ENCODE peak calls at places on chromosomes 13 and 19, in ten cellular contexts. One of them, this sample, is unnamed.

GRCh38 chr19:12055784-12056183 is 3.0 kb upstream of the ZNF878 start:
- DNase-seq in body of pancreas: no peak
- DNase-seq in bronchial epithelial cell: peak; percentile 42
- DNase-seq in fibroblast of lung: no peak
- DNase-seq in psoas muscle: no peak
- DNase-seq in fibroblast of mammary gland: no peak
- DNase-seq in RWPE2: no peak
- DNase-seq in tibial artery: no peak
- DNase-seq in OCI-LY7: no peak
- DNase-seq in fibroblast of the aortic adventitia: no peak
- DNase-seq in this sample: no peak

GRCh38 chr13:65907656-65908441 is 1322.3 kb downstream of the PCDH9 start:
- DNase-seq in body of pancreas: no peak
- DNase-seq in bronchial epithelial cell: peak; percentile 25
- DNase-seq in fibroblast of lung: no peak
- DNase-seq in psoas muscle: no peak
- DNase-seq in fibroblast of mammary gland: no peak
- DNase-seq in RWPE2: no peak
- DNase-seq in tibial artery: no peak
- DNase-seq in OCI-LY7: no peak
- DNase-seq in fibroblast of the aortic adventitia: no peak
- DNase-seq in this sample: peak; percentile 41

GRCh38 chr19:13506550-13506878 is 235 bp upstream of the CACNA1A start:
- DNase-seq in body of pancreas: no peak
- DNase-seq in bronchial epithelial cell: no peak
- DNase-seq in fibroblast of lung: no peak
- DNase-seq in psoas muscle: no peak
- DNase-seq in fibroblast of mammary gland: no peak
- DNase-seq in RWPE2: no peak
- DNase-seq in tibial artery: no peak
- DNase-seq in OCI-LY7: no peak
- DNase-seq in fibroblast of the aortic adventitia: peak; percentile 46
- DNase-seq in this sample: no peak

GRCh38 chr13:39051157-39051556 is 12.9 kb downstream of the NHLRC3 start:
- DNase-seq in body of pancreas: no peak
- DNase-seq in bronchial epithelial cell: peak; percentile 41
- DNase-seq in fibroblast of lung: peak; percentile 65
- DNase-seq in psoas muscle: no peak
- DNase-seq in fibroblast of mammary gland: peak; percentile 62
- DNase-seq in RWPE2: no peak
- DNase-seq in tibial artery: no peak
- DNase-seq in OCI-LY7: peak; percentile 60
- DNase-seq in fibroblast of the aortic adventitia: peak; percentile 61
- DNase-seq in this sample: peak; percentile 59

GRCh38 chr19:51421229-51422052 is 4.0 kb upstream of the SIGLEC10 start:
- DNase-seq in body of pancreas: no peak
- DNase-seq in bronchial epithelial cell: no peak
- DNase-seq in fibroblast of lung: no peak
- DNase-seq in psoas muscle: no peak
- DNase-seq in fibroblast of mammary gland: no peak
- DNase-seq in RWPE2: no peak
- DNase-seq in tibial artery: no peak
- DNase-seq in OCI-LY7: no peak
- DNase-seq in fibroblast of the aortic adventitia: no peak
- DNase-seq in this sample: no peak

GRCh38 chr19:50629194-50629593 is 10.5 kb downstream of the SYT3 start:
- DNase-seq in body of pancreas: no peak
- DNase-seq in bronchial epithelial cell: no peak
- DNase-seq in fibroblast of lung: no peak
- DNase-seq in psoas muscle: no peak
- DNase-seq in fibroblast of mammary gland: no peak
- DNase-seq in RWPE2: no peak
- DNase-seq in tibial artery: no peak
- DNase-seq in OCI-LY7: no peak
- DNase-seq in fibroblast of the aortic adventitia: no peak
- DNase-seq in this sample: no peak

GRCh38 chr19:16862826-16863405 is 25.9 kb upstream of the F2RL3 start:
- DNase-seq in body of pancreas: no peak
- DNase-seq in bronchial epithelial cell: no peak
- DNase-seq in fibroblast of lung: no peak
- DNase-seq in psoas muscle: no peak
- DNase-seq in fibroblast of mammary gland: no peak
- DNase-seq in RWPE2: no peak
- DNase-seq in tibial artery: no peak
- DNase-seq in OCI-LY7: no peak
- DNase-seq in fibroblast of the aortic adventitia: no peak
- DNase-seq in this sample: no peak

GRCh38 chr19:10093295-10094186 is 7.4 kb downstream of the SHFL start:
- DNase-seq in body of pancreas: no peak
- DNase-seq in bronchial epithelial cell: no peak
- DNase-seq in fibroblast of lung: no peak
- DNase-seq in psoas muscle: no peak
- DNase-seq in fibroblast of mammary gland: peak; percentile 24
- DNase-seq in RWPE2: no peak
- DNase-seq in tibial artery: no peak
- DNase-seq in OCI-LY7: no peak
- DNase-seq in fibroblast of the aortic adventitia: no peak
- DNase-seq in this sample: no peak

GRCh38 chr19:4015705-4016402 is 8.3 kb downstream of the PIAS4 start:
- DNase-seq in body of pancreas: peak; percentile 57
- DNase-seq in bronchial epithelial cell: no peak
- DNase-seq in fibroblast of lung: no peak
- DNase-seq in psoas muscle: peak; percentile 76
- DNase-seq in fibroblast of mammary gland: no peak
- DNase-seq in RWPE2: no peak
- DNase-seq in tibial artery: no peak
- DNase-seq in OCI-LY7: no peak
- DNase-seq in fibroblast of the aortic adventitia: no peak
- DNase-seq in this sample: no peak
- H3K4me3 ChIP-seq in body of pancreas: no peak overlapping the region
- H3K4me3 ChIP-seq in bronchial epithelial cell: no peak overlapping the region
- H3K4me3 ChIP-seq in fibroblast of lung: no peak overlapping the region
- H3K4me3 ChIP-seq in psoas muscle: peak overlapping the region; percentile 54
- H3K4me3 ChIP-seq in fibroblast of mammary gland: no peak overlapping the region
- H3K4me3 ChIP-seq in RWPE2: no peak overlapping the region
- H3K4me3 ChIP-seq in tibial artery: peak overlapping the region; percentile 14
- H3K4me3 ChIP-seq in OCI-LY7: no peak overlapping the region
- H3K4me3 ChIP-seq in fibroblast of the aortic adventitia: no peak overlapping the region
- H3K4me3 ChIP-seq in this sample: no peak overlapping the region

DNA sequence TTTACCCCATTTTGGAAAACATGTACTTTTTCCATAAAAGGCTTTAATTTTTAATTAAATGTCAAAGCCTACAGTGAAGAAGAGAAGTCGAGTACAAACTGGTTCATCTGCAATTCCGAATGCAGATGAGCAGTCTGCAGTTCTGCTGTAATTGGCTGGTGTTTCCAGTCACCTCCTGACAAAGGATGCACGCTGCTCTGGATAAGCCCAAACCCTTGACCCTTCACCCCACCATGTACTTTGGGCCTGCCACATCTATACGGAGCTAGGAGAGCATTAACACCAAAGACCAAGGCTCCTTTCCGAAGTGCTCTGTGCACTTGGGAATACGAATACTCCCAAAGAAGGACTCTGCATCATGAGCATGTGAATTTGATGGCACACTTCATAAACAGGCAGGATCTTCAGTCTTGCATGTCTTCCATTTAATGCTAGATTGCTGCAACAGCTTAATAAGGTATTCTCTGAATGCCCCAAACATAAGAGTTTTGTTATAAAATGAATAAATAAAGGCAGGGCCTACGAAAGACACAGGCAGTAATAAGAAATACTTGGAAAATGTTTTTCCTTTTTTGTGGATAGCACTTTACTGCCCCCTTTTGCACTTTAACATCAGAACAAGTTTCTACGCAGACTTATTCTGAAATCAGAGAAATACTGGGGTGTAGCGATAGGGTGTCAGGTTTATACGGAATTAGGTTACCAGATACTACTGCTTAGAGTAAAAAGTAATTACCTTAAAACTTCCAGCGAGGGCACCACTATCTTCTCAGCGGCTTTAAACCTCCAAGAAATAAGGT is 15.1 kb downstream of the EFNB2 start:
- DNase-seq in body of pancreas: no peak
- DNase-seq in bronchial epithelial cell: no peak
- DNase-seq in fibroblast of lung: peak; percentile 77
- DNase-seq in psoas muscle: no peak
- DNase-seq in fibroblast of mammary gland: peak; percentile 62
- DNase-seq in RWPE2: no peak
- DNase-seq in tibial artery: no peak
- DNase-seq in OCI-LY7: no peak
- DNase-seq in fibroblast of the aortic adventitia: peak; percentile 74
- DNase-seq in this sample: peak; percentile 70
- TF ChIP-seq CTCF in body of pancreas: peak; percentile 35
- TF ChIP-seq CTCF in bronchial epithelial cell: peak; percentile 21
- TF ChIP-seq CTCF in fibroblast of lung: peak; percentile 49
- TF ChIP-seq CTCF in psoas muscle: peak; percentile 35
- TF ChIP-seq CTCF in fibroblast of mammary gland: peak; percentile 47
- TF ChIP-seq CTCF in RWPE2: peak; percentile 52
- TF ChIP-seq CTCF in tibial artery: peak; percentile 45
- TF ChIP-seq CTCF in OCI-LY7: no peak
- TF ChIP-seq CTCF in fibroblast of the aortic adventitia: peak; percentile 59
- TF ChIP-seq CTCF in this sample: peak; percentile 47

GRCh38 chr19:27794444-27795042 is 1418.4 kb downstream of the UQCRFS1 start:
- DNase-seq in body of pancreas: no peak
- DNase-seq in bronchial epithelial cell: no peak
- DNase-seq in fibroblast of lung: peak; percentile 33
- DNase-seq in psoas muscle: no peak
- DNase-seq in fibroblast of mammary gland: peak; percentile 37
- DNase-seq in RWPE2: no peak
- DNase-seq in tibial artery: no peak
- DNase-seq in OCI-LY7: peak; percentile 31
- DNase-seq in fibroblast of the aortic adventitia: peak; percentile 46
- DNase-seq in this sample: peak; percentile 20

GRCh38 chr19:27796540-27796939 is 1416.4 kb downstream of the UQCRFS1 start:
- DNase-seq in body of pancreas: no peak
- DNase-seq in bronchial epithelial cell: no peak
- DNase-seq in fibroblast of lung: no peak
- DNase-seq in psoas muscle: no peak
- DNase-seq in fibroblast of mammary gland: no peak
- DNase-seq in RWPE2: no peak
- DNase-seq in tibial artery: no peak
- DNase-seq in OCI-LY7: no peak
- DNase-seq in fibroblast of the aortic adventitia: no peak
- DNase-seq in this sample: no peak

GRCh38 chr19:27793644-27794443 is 1419.1 kb downstream of the UQCRFS1 start:
- DNase-seq in body of pancreas: peak; percentile 91
- DNase-seq in bronchial epithelial cell: peak; percentile 88
- DNase-seq in fibroblast of lung: peak; percentile 93
- DNase-seq in psoas muscle: peak; percentile 96
- DNase-seq in fibroblast of mammary gland: peak; percentile 93
- DNase-seq in RWPE2: peak; percentile 97
- DNase-seq in tibial artery: peak; percentile 95
- DNase-seq in OCI-LY7: peak; percentile 95
- DNase-seq in fibroblast of the aortic adventitia: peak; percentile 90
- DNase-seq in this sample: peak; percentile 96

GRCh38 chr19:27796073-27796472 is 1416.9 kb downstream of the UQCRFS1 start:
- DNase-seq in body of pancreas: no peak
- DNase-seq in bronchial epithelial cell: no peak
- DNase-seq in fibroblast of lung: no peak
- DNase-seq in psoas muscle: no peak
- DNase-seq in fibroblast of mammary gland: peak; percentile 26
- DNase-seq in RWPE2: no peak
- DNase-seq in tibial artery: no peak
- DNase-seq in OCI-LY7: no peak
- DNase-seq in fibroblast of the aortic adventitia: no peak
- DNase-seq in this sample: no peak

DNA sequence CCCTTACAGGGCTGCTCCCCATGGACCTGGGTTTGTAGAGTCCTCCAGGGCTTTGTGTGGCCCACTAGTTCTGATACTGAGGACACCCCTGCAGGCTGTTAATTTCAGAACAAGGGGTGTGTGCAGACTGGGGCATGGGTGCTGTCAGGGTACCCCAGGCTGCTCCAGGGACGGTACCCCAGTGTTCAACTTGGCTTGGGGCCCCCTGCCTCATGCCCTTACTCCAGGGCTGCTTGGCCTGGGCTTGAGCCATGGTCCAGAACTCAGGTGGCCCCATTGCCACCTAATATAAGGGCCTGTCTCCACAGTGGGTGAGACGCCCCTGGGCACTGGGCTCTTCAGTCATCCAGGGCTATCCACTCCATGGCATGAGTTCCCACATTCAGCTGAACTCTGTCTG is 1417.6 kb downstream of the UQCRFS1 start:
- DNase-seq in body of pancreas: no peak
- DNase-seq in bronchial epithelial cell: no peak
- DNase-seq in fibroblast of lung: no peak
- DNase-seq in psoas muscle: no peak
- DNase-seq in fibroblast of mammary gland: no peak
- DNase-seq in RWPE2: no peak
- DNase-seq in tibial artery: no peak
- DNase-seq in OCI-LY7: no peak
- DNase-seq in fibroblast of the aortic adventitia: no peak
- DNase-seq in this sample: no peak
- H3K4me3 ChIP-seq in body of pancreas: no peak overlapping the region
- H3K4me3 ChIP-seq in bronchial epithelial cell: no peak overlapping the region
- H3K4me3 ChIP-seq in fibroblast of lung: no peak overlapping the region
- H3K4me3 ChIP-seq in psoas muscle: no peak overlapping the region
- H3K4me3 ChIP-seq in fibroblast of mammary gland: no peak overlapping the region
- H3K4me3 ChIP-seq in RWPE2: no peak overlapping the region
- H3K4me3 ChIP-seq in tibial artery: no peak overlapping the region
- H3K4me3 ChIP-seq in OCI-LY7: peak overlapping the region; percentile 84
- H3K4me3 ChIP-seq in fibroblast of the aortic adventitia: peak overlapping the region; percentile 99
- H3K4me3 ChIP-seq in this sample: no peak overlapping the region

GRCh38 chr19:45822716-45823115 is 7.6 kb upstream of the RSPH6A start:
- DNase-seq in body of pancreas: no peak
- DNase-seq in bronchial epithelial cell: peak; percentile 14
- DNase-seq in fibroblast of lung: no peak
- DNase-seq in psoas muscle: no peak
- DNase-seq in fibroblast of mammary gland: no peak
- DNase-seq in RWPE2: no peak
- DNase-seq in tibial artery: no peak
- DNase-seq in OCI-LY7: no peak
- DNase-seq in fibroblast of the aortic adventitia: no peak
- DNase-seq in this sample: no peak

GRCh38 chr19:45821570-45821969 is 6.5 kb upstream of the RSPH6A start:
- DNase-seq in body of pancreas: no peak
- DNase-seq in bronchial epithelial cell: no peak
- DNase-seq in fibroblast of lung: no peak
- DNase-seq in psoas muscle: peak; percentile 40
- DNase-seq in fibroblast of mammary gland: no peak
- DNase-seq in RWPE2: no peak
- DNase-seq in tibial artery: no peak
- DNase-seq in OCI-LY7: no peak
- DNase-seq in fibroblast of the aortic adventitia: no peak
- DNase-seq in this sample: no peak

GRCh38 chr19:45819769-45820168 is 4.7 kb upstream of the RSPH6A start:
- DNase-seq in body of pancreas: no peak
- DNase-seq in bronchial epithelial cell: no peak
- DNase-seq in fibroblast of lung: no peak
- DNase-seq in psoas muscle: no peak
- DNase-seq in fibroblast of mammary gland: no peak
- DNase-seq in RWPE2: no peak
- DNase-seq in tibial artery: no peak
- DNase-seq in OCI-LY7: no peak
- DNase-seq in fibroblast of the aortic adventitia: no peak
- DNase-seq in this sample: no peak

GRCh38 chr19:45821103-45821521 is 6.0 kb upstream of the RSPH6A start:
- DNase-seq in body of pancreas: no peak
- DNase-seq in bronchial epithelial cell: no peak
- DNase-seq in fibroblast of lung: no peak
- DNase-seq in psoas muscle: no peak
- DNase-seq in fibroblast of mammary gland: no peak
- DNase-seq in RWPE2: no peak
- DNase-seq in tibial artery: no peak
- DNase-seq in OCI-LY7: no peak
- DNase-seq in fibroblast of the aortic adventitia: no peak
- DNase-seq in this sample: no peak

DNA sequence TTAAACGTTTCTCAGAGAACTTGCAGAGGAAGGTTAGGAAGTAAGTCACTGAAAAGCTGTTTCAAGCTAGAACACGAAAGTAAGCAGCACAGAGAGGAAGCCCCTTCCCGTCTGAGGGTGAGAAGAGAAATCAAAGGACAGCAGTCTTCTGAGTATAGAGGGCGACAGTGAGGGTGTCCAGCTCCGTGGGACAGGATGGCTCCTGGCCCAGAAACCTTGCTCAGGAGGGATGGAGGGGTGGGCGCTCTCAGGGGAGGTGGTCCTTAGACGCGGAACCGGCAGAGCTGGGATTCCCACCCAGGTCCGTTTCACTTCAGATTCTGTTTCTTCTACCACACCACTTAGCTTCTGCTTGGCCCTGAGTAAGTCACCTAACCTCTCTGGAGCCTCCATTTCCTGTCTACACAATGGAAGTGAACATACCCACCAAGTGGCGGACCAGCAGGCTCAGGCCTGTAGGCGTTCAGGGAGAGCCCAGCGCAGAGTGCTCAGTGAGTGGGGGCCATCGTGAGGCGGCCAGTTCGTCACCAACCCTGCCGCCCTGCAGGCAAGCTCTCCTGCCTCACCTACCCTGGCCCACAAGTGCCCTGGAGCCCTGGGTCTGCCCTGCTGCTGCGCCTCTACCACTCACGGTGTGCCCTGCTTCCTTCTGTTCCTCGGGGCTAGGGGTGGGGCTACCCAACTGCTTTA is 5.5 kb upstream of the RSPH6A start:
- DNase-seq in body of pancreas: no peak
- DNase-seq in bronchial epithelial cell: peak; percentile 57
- DNase-seq in fibroblast of lung: no peak
- DNase-seq in psoas muscle: no peak
- DNase-seq in fibroblast of mammary gland: no peak
- DNase-seq in RWPE2: no peak
- DNase-seq in tibial artery: no peak
- DNase-seq in OCI-LY7: no peak
- DNase-seq in fibroblast of the aortic adventitia: no peak
- DNase-seq in this sample: no peak
- TF ChIP-seq CTCF in body of pancreas: no peak
- TF ChIP-seq CTCF in bronchial epithelial cell: no peak
- TF ChIP-seq CTCF in fibroblast of lung: no peak
- TF ChIP-seq CTCF in psoas muscle: no peak
- TF ChIP-seq CTCF in fibroblast of mammary gland: no peak
- TF ChIP-seq CTCF in RWPE2: no peak
- TF ChIP-seq CTCF in tibial artery: no peak
- TF ChIP-seq CTCF in OCI-LY7: no peak
- TF ChIP-seq CTCF in fibroblast of the aortic adventitia: no peak
- TF ChIP-seq CTCF in this sample: no peak